ENCODE peak calls at places on chromosome 7, in ten cellular contexts. V is spleen, Z is HCT116, P is pancreas, Q is heart left ventricle, S is bronchial epithelial cell, B is natural killer cell, Y is CD14-positive monocyte, F is cardiac fibroblast, C is AG10803. W is an unnamed sample.

GRCh38 chr7:129828989-129829676 is 123.6 kb downstream of the UBE2H start:
- DNase-seq in V (no peak), Z (no peak), P (no peak), Q (no peak), S (peak), B (no peak), Y (peak), F (no peak), C (peak), W (no peak)

GRCh38 chr7:21191317-21192073 is 236.4 kb upstream of the SP4 start:
- DNase-seq in V (no peak), Z (no peak), P (no peak), Q (no peak), S (peak), B (no peak), Y (no peak), F (no peak), C (no peak), W (no peak)

GRCh38 chr7:70678621-70679251 is 453.2 kb upstream of the GALNT17 start:
- DNase-seq in V (no peak), Z (no peak), P (no peak), Q (no peak), S (no peak), B (no peak), Y (no peak), F (no peak), C (peak), W (no peak)

GRCh38 chr7:139765143-139765542 is 12.7 kb downstream of the HIPK2 start:
- DNase-seq in V (no peak), Z (no peak), P (no peak), Q (no peak), S (no peak), B (no peak), Y (no peak), F (no peak), C (no peak), W (no peak)

GRCh38 chr7:88377421-88377820 is 70.7 kb upstream of the STEAP4 start:
- DNase-seq in V (no peak), Z (peak), P (no peak), Q (no peak), S (peak), B (no peak), Y (no peak), F (no peak), C (no peak), W (no peak)

GRCh38 chr7:25964483-25964961 is 187.5 kb upstream of the NFE2L3 start:
- DNase-seq in V (no peak), Z (no peak), P (no peak), Q (no peak), S (no peak), B (no peak), Y (no peak), F (no peak), C (no peak), W (no peak)

GRCh38 chr7:106521115-106521514 is 139.8 kb downstream of the CCDC71L start:
- DNase-seq in V (no peak), Z (peak), P (no peak), Q (no peak), S (peak), B (no peak), Y (no peak), F (no peak), C (no peak), W (no peak)

GRCh38 chr7:41907444-41907843 is 204.6 kb upstream of the INHBA start:
- DNase-seq in V (no peak), Z (no peak), P (no peak), Q (no peak), S (no peak), B (no peak), Y (no peak), F (no peak), C (no peak), W (no peak)

GRCh38 chr7:37480642-37481041 is 32.0 kb upstream of the ELMO1 start:
- DNase-seq in V (no peak), Z (no peak), P (no peak), Q (no peak), S (peak), B (no peak), Y (no peak), F (no peak), C (no peak), W (no peak)

GRCh38 chr7:1611708-1612241 is 41.9 kb upstream of the PSMG3 start:
- DNase-seq in V (no peak), Z (peak), P (no peak), Q (no peak), S (peak), B (no peak), Y (no peak), F (peak), C (peak), W (no peak)

GRCh38 chr7:12596225-12596790 is 25.8 kb downstream of the SCIN start:
- DNase-seq in V (no peak), Z (no peak), P (no peak), Q (no peak), S (peak), B (no peak), Y (no peak), F (no peak), C (no peak), W (no peak)

GRCh38 chr7:21256310-21256877 is 171.5 kb upstream of the SP4 start:
- DNase-seq in V (no peak), Z (peak), P (no peak), Q (no peak), S (peak), B (no peak), Y (no peak), F (peak), C (peak), W (no peak)

GRCh38 chr7:17090751-17091150 is 207.7 kb upstream of the AHR start:
- DNase-seq in V (no peak), Z (no peak), P (no peak), Q (no peak), S (peak), B (no peak), Y (no peak), F (peak), C (peak), W (no peak)

GRCh38 chr7:22726345-22726848 is 603 bp upstream of the IL6 start:
- DNase-seq in V (peak), Z (peak), P (peak), Q (no peak), S (peak), B (no peak), Y (no peak), F (peak), C (peak), W (peak)

GRCh38 chr7:44294325-44295069 is 30.9 kb downstream of the CAMK2B start:
- DNase-seq in V (no peak), Z (no peak), P (no peak), Q (peak), S (no peak), B (no peak), Y (no peak), F (no peak), C (no peak), W (no peak)

GRCh38 chr7:134995239-134996096 is 9.2 kb downstream of the AGBL3 start:
- DNase-seq in V (no peak), Z (no peak), P (no peak), Q (no peak), S (no peak), B (no peak), Y (no peak), F (no peak), C (no peak), W (no peak)

GRCh38 chr7:115135769-115136410 is 214.0 kb downstream of the MDFIC start:
- DNase-seq in V (no peak), Z (no peak), P (no peak), Q (no peak), S (peak), B (no peak), Y (no peak), F (no peak), C (no peak), W (no peak)

GRCh38 chr7:135662373-135663114 is at the start of gene STMP1:
- DNase-seq in V (peak), Z (peak), P (peak), Q (peak), S (peak), B (peak), Y (peak), F (peak), C (peak), W (peak)

GRCh38 chr7:77351539-77352004 is 64.6 kb downstream of the GSAP start:
- DNase-seq in V (peak), Z (no peak), P (no peak), Q (no peak), S (no peak), B (peak), Y (no peak), F (no peak), C (no peak), W (peak)

GRCh38 chr7:96723622-96724021 is 14.0 kb upstream of the SEM1 start:
- DNase-seq in V (no peak), Z (no peak), P (no peak), Q (no peak), S (peak), B (no peak), Y (no peak), F (peak), C (peak), W (no peak)

GRCh38 chr7:44615149-44615611 is 8.8 kb downstream of the OGDH start:
- DNase-seq in V (peak), Z (no peak), P (no peak), Q (no peak), S (peak), B (no peak), Y (peak), F (peak), C (no peak), W (no peak)

GRCh38 chr7:6271694-6272371 is 591 bp downstream of the CYTH3 start:
- DNase-seq in V (peak), Z (no peak), P (peak), Q (no peak), S (no peak), B (peak), Y (no peak), F (no peak), C (no peak), W (peak)

DNA sequence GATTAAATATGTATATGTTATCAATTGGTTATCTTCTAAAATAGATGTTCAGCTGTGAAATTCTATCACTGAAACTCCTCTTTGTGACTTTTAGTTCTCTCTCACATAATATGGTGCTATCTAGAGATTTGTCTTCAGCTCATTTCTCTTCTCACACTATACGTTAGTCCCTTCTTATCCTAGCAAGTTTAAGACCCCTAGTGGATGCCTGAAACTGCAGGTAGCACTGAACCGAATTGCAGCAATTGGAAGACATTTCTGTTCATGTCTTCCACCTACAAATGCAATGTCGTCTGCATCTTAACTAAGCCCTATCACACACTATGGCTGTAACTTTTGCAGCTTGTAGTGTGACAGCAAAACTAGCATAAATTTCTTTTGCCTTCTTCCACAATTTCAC is 442.7 kb upstream of the POM121L12 start:
- DNase-seq in V (no peak), Z (no peak), P (no peak), Q (no peak), S (no peak), B (no peak), Y (no peak), F (no peak), C (no peak), W (no peak)
- TF ChIP-seq CTCF in V (no peak), Z (no peak), P (no peak), Q (no peak), S (no peak), B (no peak), Y (no peak), F (no peak), C (no peak), W (no peak)

GRCh38 chr7:63057265-63057664 is 941.4 kb upstream of the ZNF722 start:
- DNase-seq in V (no peak), Z (no peak), P (no peak), Q (no peak), S (no peak), B (no peak), Y (no peak), F (no peak), C (no peak), W (no peak)
- TF ChIP-seq CTCF in V (no peak), Z (no peak), P (no peak), Q (no peak), S (no peak), B (no peak), Y (no peak), F (no peak), C (no peak), W (no peak)

GRCh38 chr7:91080351-91080750 is 183.9 kb upstream of the FZD1 start:
- DNase-seq in V (no peak), Z (no peak), P (no peak), Q (no peak), S (no peak), B (no peak), Y (no peak), F (no peak), C (no peak), W (no peak)

GRCh38 chr7:91085175-91085574 is 179.1 kb upstream of the FZD1 start:
- DNase-seq in V (no peak), Z (no peak), P (no peak), Q (no peak), S (no peak), B (no peak), Y (no peak), F (no peak), C (no peak), W (no peak)

GRCh38 chr7:91083855-91084644 is 180.2 kb upstream of the FZD1 start:
- DNase-seq in V (no peak), Z (no peak), P (peak), Q (peak), S (no peak), B (no peak), Y (no peak), F (no peak), C (peak), W (no peak)

GRCh38 chr7:91082038-91082437 is 182.2 kb upstream of the FZD1 start:
- DNase-seq in V (no peak), Z (no peak), P (no peak), Q (no peak), S (peak), B (no peak), Y (no peak), F (peak), C (peak), W (no peak)

DNA sequence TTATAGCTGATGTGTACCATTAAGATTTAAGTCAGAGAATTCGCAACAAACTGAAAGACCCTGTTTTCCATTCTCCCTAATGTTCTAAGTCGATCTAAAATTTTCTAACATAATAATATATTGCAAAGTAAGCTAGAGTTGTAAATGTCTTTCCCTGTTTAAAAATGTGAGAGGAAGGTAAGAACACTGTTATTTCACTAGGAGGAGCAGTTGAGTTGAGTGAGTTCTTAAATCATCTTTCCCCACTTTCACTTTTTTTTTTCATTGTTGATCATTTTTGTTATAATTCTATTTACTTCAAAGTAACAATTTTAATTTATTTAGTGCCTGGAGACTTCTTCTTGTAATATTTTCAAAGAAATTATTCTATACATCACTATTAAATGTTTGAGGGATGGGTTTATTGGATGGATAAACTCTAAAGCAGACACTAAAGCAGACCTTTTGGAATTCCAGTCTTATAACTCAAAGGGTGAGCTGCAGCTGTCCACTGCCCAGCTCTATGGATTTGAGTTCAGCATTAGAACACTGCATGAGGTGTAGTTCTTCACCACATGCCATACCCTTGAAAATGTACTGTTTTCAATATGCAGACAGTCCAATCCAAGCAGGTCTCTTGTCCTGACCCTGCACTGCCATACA is 181.3 kb upstream of the FZD1 start:
- DNase-seq in V (no peak), Z (no peak), P (no peak), Q (no peak), S (peak), B (no peak), Y (no peak), F (peak), C (peak), W (no peak)
- TF ChIP-seq CTCF in V (peak), Z (peak), P (peak), Q (peak), S (peak), B (no peak), Y (peak), F (peak), C (peak), W (no peak)

DNA sequence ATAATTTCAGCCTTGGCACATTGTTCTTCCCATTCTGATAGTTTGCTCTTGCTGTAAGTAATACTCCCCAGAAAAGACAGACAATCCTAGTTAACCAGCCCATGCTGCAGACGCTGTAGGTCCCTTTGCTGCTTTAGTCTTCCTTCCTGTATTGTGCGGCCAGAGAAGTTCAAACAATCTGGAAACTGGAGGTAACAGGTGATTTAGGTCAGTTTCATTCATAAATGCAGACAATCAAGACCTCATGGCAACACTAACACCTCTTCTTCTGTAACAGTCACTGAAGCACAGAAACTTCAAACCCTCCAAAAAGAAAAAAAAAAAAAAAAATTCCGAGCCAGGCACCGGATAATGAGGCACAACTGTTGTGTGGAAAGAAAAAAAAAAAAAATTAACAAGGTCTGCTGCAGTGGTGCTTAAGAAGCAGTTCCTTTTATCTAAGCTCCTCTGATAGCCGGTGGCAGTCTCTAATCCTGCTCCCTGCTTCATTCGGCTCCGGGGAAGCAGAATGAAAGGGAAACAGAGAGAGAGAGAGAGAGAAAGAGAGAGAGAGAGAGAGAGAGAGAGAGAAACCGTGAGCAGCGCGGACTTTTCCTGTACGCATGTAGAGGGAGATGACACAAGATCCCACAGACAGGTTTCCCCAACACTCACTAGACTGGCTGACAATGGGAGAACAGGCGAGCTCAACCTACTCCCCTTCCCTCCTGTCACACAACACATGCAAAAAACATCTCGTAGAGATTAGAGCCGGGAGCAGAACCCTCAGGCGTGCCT is at the start of gene SEMA3A:
- DNase-seq in V (no peak), Z (peak), P (no peak), Q (no peak), S (peak), B (no peak), Y (peak), F (peak), C (peak), W (no peak)
- TF ChIP-seq CTCF in V (peak), Z (no peak), P (no peak), Q (no peak), S (peak), B (no peak), Y (no peak), F (no peak), C (peak), W (no peak)

DNA sequence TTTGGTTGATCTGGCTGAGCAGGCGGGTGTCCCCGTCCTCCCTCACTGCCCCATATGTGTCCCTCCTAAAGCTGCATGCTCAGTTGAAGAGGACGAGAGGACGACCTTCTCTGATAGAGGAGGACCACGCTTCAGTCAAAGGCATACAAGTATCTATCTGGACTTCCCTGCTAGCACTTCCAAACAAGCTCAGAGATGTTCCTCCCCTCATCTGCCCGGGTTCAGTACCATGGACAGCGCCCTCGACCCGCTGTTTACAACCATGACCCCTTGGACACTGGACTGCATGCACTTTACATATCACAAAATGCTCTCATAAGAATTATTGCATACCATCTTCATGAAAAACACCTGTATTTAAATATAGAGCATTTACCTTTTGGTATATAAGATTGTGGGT is 26.9 kb upstream of the TRIM56 start:
- DNase-seq in V (peak), Z (peak), P (peak), Q (peak), S (peak), B (peak), Y (no peak), F (peak), C (peak), W (peak)
- TF ChIP-seq CTCF in V (no peak), Z (no peak), P (no peak), Q (no peak), S (no peak), B (no peak), Y (no peak), F (no peak), C (no peak), W (no peak)

GRCh38 chr7:116239019-116239418 is 28.7 kb downstream of the TES start:
- DNase-seq in V (no peak), Z (no peak), P (no peak), Q (no peak), S (no peak), B (no peak), Y (no peak), F (no peak), C (no peak), W (no peak)
- TF ChIP-seq CTCF in V (no peak), Z (no peak), P (no peak), Q (no peak), S (no peak), B (no peak), Y (no peak), F (no peak), C (no peak), W (no peak)

GRCh38 chr7:151028131-151028947 is at the start of gene ABCB8:
- DNase-seq in V (peak), Z (peak), P (peak), Q (peak), S (peak), B (peak), Y (peak), F (peak), C (peak), W (peak)
- TF ChIP-seq CTCF in V (peak), Z (peak), P (peak), Q (peak), S (peak), B (peak), Y (peak), F (peak), C (peak), W (no peak)

GRCh38 chr7:101319401-101319800 is 2.2 kb downstream of the IFT22 start:
- DNase-seq in V (no peak), Z (no peak), P (no peak), Q (no peak), S (no peak), B (no peak), Y (no peak), F (peak), C (no peak), W (no peak)

GRCh38 chr7:101321491-101322401 is at the start of gene IFT22:
- DNase-seq in V (peak), Z (peak), P (peak), Q (peak), S (peak), B (peak), Y (peak), F (peak), C (peak), W (peak)
- TF ChIP-seq CTCF in V (no peak), Z (peak), P (no peak), Q (peak), S (peak), B (no peak), Y (no peak), F (peak), C (peak), W (no peak)

GRCh38 chr7:29143698-29144203 is 2.6 kb downstream of the CPVL start:
- DNase-seq in V (no peak), Z (no peak), P (no peak), Q (no peak), S (no peak), B (no peak), Y (no peak), F (no peak), C (no peak), W (no peak)

GRCh38 chr7:29147821-29148220 is 1.5 kb upstream of the CPVL start:
- DNase-seq in V (no peak), Z (no peak), P (no peak), Q (no peak), S (no peak), B (no peak), Y (no peak), F (no peak), C (no peak), W (no peak)

GRCh38 chr7:29145553-29146081 is 720 bp downstream of the CPVL start:
- DNase-seq in V (no peak), Z (no peak), P (no peak), Q (no peak), S (no peak), B (no peak), Y (no peak), F (no peak), C (no peak), W (no peak)

GRCh38 chr7:29146082-29146706 is at the start of gene CPVL:
- DNase-seq in V (peak), Z (peak), P (peak), Q (peak), S (no peak), B (no peak), Y (peak), F (no peak), C (no peak), W (no peak)

GRCh38 chr7:29146888-29147609 is 712 bp upstream of the CPVL start:
- DNase-seq in V (no peak), Z (peak), P (no peak), Q (no peak), S (no peak), B (no peak), Y (no peak), F (no peak), C (no peak), W (no peak)
- TF ChIP-seq CTCF in V (no peak), Z (peak), P (no peak), Q (no peak), S (no peak), B (no peak), Y (no peak), F (no peak), C (no peak), W (no peak)